ENCODE peak calls at places on chromosome 10, in ten cellular contexts. A is GM06990, P is body of pancreas, X is LNCaP clone FGC, L is cardiac muscle cell, K is astrocyte of the spinal cord, C is HL-60, M is AG04450, Z is keratinocyte, D is WERI-Rb-1. F is an unnamed sample.

GRCh38 chr10:42475168-42476098 is 162.9 kb downstream of the ZNF33B start:
- DNase-seq in A (no peak), P (peak), X (peak), L (no peak), K (no peak), C (no peak), M (no peak), Z (no peak), D (no peak), F (peak)

GRCh38 chr10:133104076-133104965 is 16.6 kb downstream of the ADGRA1 start:
- DNase-seq in A (no peak), P (no peak), X (no peak), L (no peak), K (no peak), C (no peak), M (no peak), Z (no peak), D (no peak), F (no peak)

GRCh38 chr10:23442936-23443335 is 4.1 kb downstream of the OTUD1 start:
- DNase-seq in A (no peak), P (no peak), X (no peak), L (no peak), K (peak), C (no peak), M (no peak), Z (no peak), D (no peak), F (no peak)

GRCh38 chr10:5840314-5841307 is 27.4 kb upstream of the GDI2 start:
- DNase-seq in A (peak), P (peak), X (no peak), L (peak), K (peak), C (peak), M (no peak), Z (no peak), D (no peak), F (no peak)

GRCh38 chr10:70352401-70353097 is 29.9 kb downstream of the LRRC20 start:
- DNase-seq in A (no peak), P (no peak), X (no peak), L (no peak), K (no peak), C (peak), M (no peak), Z (no peak), D (no peak), F (peak)

GRCh38 chr10:97759157-97759980 is 12.4 kb downstream of the SFRP5 start:
- DNase-seq in A (no peak), P (peak), X (no peak), L (peak), K (peak), C (peak), M (peak), Z (peak), D (peak), F (peak)

GRCh38 chr10:96851281-96851680 is 19.2 kb downstream of the LCOR start:
- DNase-seq in A (no peak), P (no peak), X (no peak), L (no peak), K (no peak), C (no peak), M (no peak), Z (no peak), D (no peak), F (no peak)

GRCh38 chr10:72834183-72834825 is 59.2 kb upstream of the OIT3 start:
- DNase-seq in A (peak), P (peak), X (peak), L (peak), K (peak), C (peak), M (peak), Z (no peak), D (peak), F (peak)

GRCh38 chr10:16521311-16522016 is at the start of gene C1QL3:
- DNase-seq in A (peak), P (peak), X (no peak), L (peak), K (peak), C (peak), M (no peak), Z (no peak), D (no peak), F (peak)

GRCh38 chr10:118914626-118915025 is 114.9 kb upstream of the NANOS1 start:
- DNase-seq in A (no peak), P (no peak), X (no peak), L (no peak), K (no peak), C (no peak), M (no peak), Z (no peak), D (peak), F (no peak)

DNA sequence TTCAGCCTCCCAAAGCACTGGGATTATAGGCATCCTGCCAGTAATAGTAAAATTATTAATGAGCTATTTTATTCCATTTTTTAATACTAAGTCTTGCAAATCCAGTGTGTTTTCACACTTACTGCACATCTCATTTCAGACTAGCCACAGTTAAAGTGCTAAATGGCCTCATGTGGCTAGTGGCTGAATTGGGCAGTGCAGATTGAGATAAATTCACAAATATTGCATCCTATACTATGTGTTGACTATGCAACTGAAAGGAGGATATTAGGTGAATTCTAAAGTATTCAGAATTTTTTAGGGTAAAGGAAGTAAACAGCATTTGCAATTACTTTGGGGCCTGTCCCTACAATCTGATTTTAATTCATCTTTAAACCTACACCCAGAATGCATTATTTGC is 10.2 kb downstream of the APBB1IP start:
- DNase-seq in A (peak), P (no peak), X (no peak), L (no peak), K (no peak), C (no peak), M (no peak), Z (no peak), D (no peak), F (no peak)
- TF ChIP-seq CTCF in A (peak), P (no peak), X (no peak), L (no peak), K (no peak), C (no peak), M (no peak), Z (no peak), D (no peak), F (no peak)

GRCh38 chr10:31120392-31120791 is 88.7 kb upstream of the ZNF438 start:
- DNase-seq in A (no peak), P (no peak), X (no peak), L (no peak), K (no peak), C (no peak), M (no peak), Z (no peak), D (no peak), F (no peak)

GRCh38 chr10:31121074-31121685 is 89.5 kb upstream of the ZNF438 start:
- DNase-seq in A (no peak), P (peak), X (no peak), L (no peak), K (no peak), C (no peak), M (no peak), Z (no peak), D (no peak), F (peak)

GRCh38 chr10:31123946-31124345 is 92.3 kb upstream of the ZNF438 start:
- DNase-seq in A (no peak), P (no peak), X (no peak), L (no peak), K (no peak), C (no peak), M (no peak), Z (no peak), D (peak), F (no peak)

GRCh38 chr10:31124852-31125251 is 93.2 kb upstream of the ZNF438 start:
- DNase-seq in A (no peak), P (no peak), X (no peak), L (no peak), K (no peak), C (no peak), M (no peak), Z (no peak), D (no peak), F (no peak)

DNA sequence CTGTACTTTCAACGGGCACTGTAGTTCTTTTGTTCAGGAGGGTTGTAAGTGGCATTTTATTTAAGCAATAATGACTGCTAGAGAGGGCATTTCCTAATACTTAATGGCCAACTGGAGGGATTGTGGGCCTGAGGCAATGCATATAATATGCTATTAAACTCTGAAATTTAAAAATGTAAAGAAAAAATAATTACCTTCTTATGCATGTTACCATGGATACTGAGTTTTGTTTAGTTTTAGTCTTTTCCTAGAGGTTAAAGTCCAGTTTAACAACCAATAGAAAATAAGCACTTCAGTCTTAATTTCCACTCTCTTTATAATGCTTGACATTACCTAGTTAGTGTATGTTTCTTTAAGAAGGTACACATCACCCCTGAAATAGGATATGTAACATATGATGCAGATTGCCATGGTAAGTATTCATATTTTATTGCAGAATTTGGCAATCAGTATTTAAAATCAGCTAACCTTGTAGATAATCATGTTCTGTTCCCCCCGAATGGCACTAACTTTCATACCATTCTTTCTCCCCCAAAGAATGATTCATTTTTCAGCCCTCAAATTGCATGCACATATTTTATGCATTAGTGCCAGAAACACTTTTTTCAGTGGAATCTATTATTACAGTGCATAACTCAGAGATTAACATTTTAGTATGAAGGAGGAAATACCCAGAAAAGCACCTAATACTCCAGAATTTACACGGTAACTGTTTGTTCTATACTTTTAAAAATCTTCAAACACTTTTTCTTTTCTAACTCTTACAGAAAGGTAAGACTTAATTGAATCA is 90.3 kb upstream of the ZNF438 start:
- DNase-seq in A (no peak), P (no peak), X (no peak), L (no peak), K (no peak), C (no peak), M (no peak), Z (no peak), D (no peak), F (no peak)
- H3K4me3 ChIP-seq in A (no peak), P (no peak), X (no peak), L (no peak), K (no peak), C (no peak), M (no peak), Z (no peak), D (no peak), F (no peak)

GRCh38 chr10:75356484-75356883 is 45.1 kb downstream of the ZNF503 start:
- DNase-seq in A (no peak), P (no peak), X (no peak), L (no peak), K (no peak), C (no peak), M (no peak), Z (no peak), D (no peak), F (no peak)
- TF ChIP-seq CTCF in A (no peak), P (no peak), X (no peak), L (no peak), K (no peak), C (no peak), M (peak), Z (no peak), D (peak), F (no peak)

GRCh38 chr10:14004536-14004935 is 326.2 kb downstream of the FRMD4A start:
- DNase-seq in A (no peak), P (no peak), X (peak), L (no peak), K (no peak), C (no peak), M (no peak), Z (no peak), D (no peak), F (no peak)

GRCh38 chr10:13997650-13998049 is 333.1 kb downstream of the FRMD4A start:
- DNase-seq in A (no peak), P (no peak), X (no peak), L (no peak), K (no peak), C (no peak), M (no peak), Z (no peak), D (no peak), F (no peak)

GRCh38 chr10:13998090-13998838 is 332.5 kb downstream of the FRMD4A start:
- DNase-seq in A (no peak), P (no peak), X (no peak), L (no peak), K (no peak), C (no peak), M (no peak), Z (no peak), D (no peak), F (no peak)

GRCh38 chr10:14008648-14009072 is 322.1 kb downstream of the FRMD4A start:
- DNase-seq in A (no peak), P (no peak), X (no peak), L (no peak), K (no peak), C (no peak), M (no peak), Z (no peak), D (no peak), F (no peak)

GRCh38 chr10:14003517-14003916 is 327.2 kb downstream of the FRMD4A start:
- DNase-seq in A (no peak), P (no peak), X (no peak), L (no peak), K (no peak), C (no peak), M (no peak), Z (no peak), D (no peak), F (no peak)
- H3K4me3 ChIP-seq in A (no peak), P (no peak), X (no peak), L (no peak), K (no peak), C (no peak), M (no peak), Z (no peak), D (no peak), F (no peak)

GRCh38 chr10:113140612-113141011 is 190.6 kb downstream of the TCF7L2 start:
- DNase-seq in A (no peak), P (no peak), X (no peak), L (no peak), K (no peak), C (no peak), M (no peak), Z (no peak), D (no peak), F (no peak)

GRCh38 chr10:113138937-113139585 is 189.0 kb downstream of the TCF7L2 start:
- DNase-seq in A (no peak), P (no peak), X (no peak), L (peak), K (no peak), C (no peak), M (no peak), Z (no peak), D (no peak), F (no peak)

GRCh38 chr10:113142601-113143000 is 192.6 kb downstream of the TCF7L2 start:
- DNase-seq in A (no peak), P (no peak), X (no peak), L (no peak), K (no peak), C (no peak), M (no peak), Z (no peak), D (no peak), F (no peak)

GRCh38 chr10:113135025-113135424 is 185.0 kb downstream of the TCF7L2 start:
- DNase-seq in A (no peak), P (no peak), X (no peak), L (no peak), K (no peak), C (no peak), M (no peak), Z (no peak), D (no peak), F (no peak)

GRCh38 chr10:113139695-113140094 is 189.6 kb downstream of the TCF7L2 start:
- DNase-seq in A (no peak), P (no peak), X (no peak), L (no peak), K (peak), C (no peak), M (no peak), Z (no peak), D (no peak), F (no peak)
- TF ChIP-seq CTCF in A (peak), P (no peak), X (peak), L (peak), K (peak), C (no peak), M (peak), Z (peak), D (peak), F (peak)

DNA sequence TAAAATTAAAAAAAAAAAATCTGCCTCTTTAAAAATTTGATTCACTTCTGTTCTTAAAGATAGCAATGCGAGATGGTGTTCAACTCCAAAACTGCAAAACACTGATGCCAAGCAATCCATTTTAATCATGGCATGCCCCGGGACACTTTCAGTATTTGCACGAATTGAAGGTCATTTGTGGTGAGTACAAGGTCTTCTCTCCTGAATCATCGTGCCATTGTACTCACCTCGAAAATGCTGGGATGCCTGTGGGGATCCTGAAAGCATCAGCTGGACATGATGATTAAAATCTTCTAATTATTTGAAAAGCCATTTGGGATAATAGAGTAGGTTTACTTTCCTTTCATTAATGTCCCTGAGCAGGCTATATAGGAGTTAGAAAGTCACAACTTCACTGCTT is 125.1 kb upstream of the NRP1 start:
- DNase-seq in A (no peak), P (peak), X (no peak), L (no peak), K (peak), C (no peak), M (no peak), Z (no peak), D (no peak), F (peak)
- H3K4me3 ChIP-seq in A (no peak), P (no peak), X (no peak), L (no peak), K (no peak), C (no peak), M (no peak), Z (no peak), D (no peak), F (no peak)

GRCh38 chr10:103918053-103918846 is at the start of gene STN1:
- DNase-seq in A (peak), P (peak), X (peak), L (peak), K (peak), C (peak), M (peak), Z (peak), D (peak), F (peak)
- TF ChIP-seq CTCF in A (no peak), P (no peak), X (peak), L (no peak), K (no peak), C (no peak), M (peak), Z (no peak), D (no peak), F (no peak)

GRCh38 chr10:110859206-110859946 is 12.4 kb upstream of the PDCD4 start:
- DNase-seq in A (no peak), P (peak), X (no peak), L (no peak), K (no peak), C (no peak), M (no peak), Z (no peak), D (no peak), F (no peak)

GRCh38 chr10:110859947-110860376 is 11.8 kb upstream of the PDCD4 start:
- DNase-seq in A (no peak), P (peak), X (no peak), L (no peak), K (peak), C (peak), M (peak), Z (no peak), D (no peak), F (peak)

GRCh38 chr10:110861930-110862677 is 9.6 kb upstream of the PDCD4 start:
- DNase-seq in A (no peak), P (no peak), X (no peak), L (no peak), K (peak), C (peak), M (no peak), Z (peak), D (no peak), F (peak)

GRCh38 chr10:110861476-110861875 is 10.3 kb upstream of the PDCD4 start:
- DNase-seq in A (no peak), P (no peak), X (no peak), L (no peak), K (no peak), C (no peak), M (no peak), Z (no peak), D (no peak), F (no peak)

GRCh38 chr10:110860576-110861241 is 11.0 kb upstream of the PDCD4 start:
- DNase-seq in A (peak), P (peak), X (no peak), L (no peak), K (no peak), C (no peak), M (no peak), Z (no peak), D (peak), F (no peak)
- H3K4me3 ChIP-seq in A (no peak), P (no peak), X (no peak), L (no peak), K (no peak), C (no peak), M (no peak), Z (no peak), D (no peak), F (no peak)

GRCh38 chr10:84665883-84666463 is 337.6 kb downstream of the CCSER2 start:
- DNase-seq in A (peak), P (peak), X (no peak), L (peak), K (no peak), C (peak), M (no peak), Z (no peak), D (peak), F (no peak)
- TF ChIP-seq CTCF in A (peak), P (peak), X (peak), L (no peak), K (no peak), C (peak), M (peak), Z (peak), D (peak), F (no peak)

F was measured in foreskin fibroblast.